ENCODE peak calls at places on chromosomes 5 and 9, in seven cellular contexts. Y, P, K, B, I, N and O are unnamed samples.

GRCh38 chr5:141957367-141957993 is 522 bp downstream of the PCDH12 start:
- DNase-seq in Y (no peak), P (no peak), K (no peak), B (no peak), I (no peak), N (no peak), O (no peak)

GRCh38 chr9:112121633-112122032 is 53.5 kb downstream of the SUSD1 start:
- DNase-seq in Y (no peak), P (no peak), K (no peak), B (no peak), I (no peak), N (no peak), O (no peak)

GRCh38 chr9:106203832-106204516 is 509.6 kb downstream of the TMEM38B start:
- DNase-seq in Y (no peak), P (peak), K (no peak), B (no peak), I (no peak), N (no peak), O (no peak)

GRCh38 chr5:84088996-84089395 is 295.7 kb downstream of the EDIL3 start:
- DNase-seq in Y (no peak), P (peak), K (no peak), B (no peak), I (peak), N (peak), O (peak)

GRCh38 chr9:126861707-126862460 is 1.4 kb downstream of the ZBTB34 start:
- DNase-seq in Y (no peak), P (no peak), K (no peak), B (no peak), I (no peak), N (peak), O (no peak)

GRCh38 chr9:137270929-137271695 is 6.4 kb upstream of the TOR4A start:
- DNase-seq in Y (no peak), P (no peak), K (no peak), B (no peak), I (no peak), N (no peak), O (no peak)

GRCh38 chr5:91079037-91079436 is 304.1 kb downstream of the ARRDC3 start:
- DNase-seq in Y (no peak), P (no peak), K (no peak), B (no peak), I (no peak), N (peak), O (peak)

GRCh38 chr9:95143591-95144561 is 173.6 kb downstream of the FANCC start:
- DNase-seq in Y (no peak), P (no peak), K (peak), B (no peak), I (no peak), N (peak), O (no peak)

GRCh38 chr5:73722224-73722623 is 96.2 kb downstream of the ARHGEF28 start:
- DNase-seq in Y (no peak), P (no peak), K (no peak), B (no peak), I (peak), N (peak), O (no peak)

GRCh38 chr5:150159741-150160179 is 4.1 kb upstream of the PDGFRB start:
- DNase-seq in Y (no peak), P (no peak), K (peak), B (no peak), I (no peak), N (peak), O (no peak)

GRCh38 chr9:121767176-121767769 is 115.8 kb downstream of the DAB2IP start:
- DNase-seq in Y (no peak), P (no peak), K (no peak), B (no peak), I (no peak), N (no peak), O (no peak)

GRCh38 chr5:123209163-123210013 is 120.3 kb downstream of the PRDM6 start:
- DNase-seq in Y (no peak), P (peak), K (no peak), B (no peak), I (no peak), N (peak), O (peak)